ENCODE peak calls at places on chromosomes 1 and 21, in eight cellular contexts. W is RCC 7860; V is astrocyte of the spinal cord; Z is cardiac fibroblast; O is activated effector memory CD4-positive, alpha-beta T cell treated with Interleukin-2 at 50 U/mL for 16 hours; C is HS-27A; K is occipital lobe; R is GM04504. Q is an unnamed sample.

GRCh38 chr1:20080441-20081330 is 10.7 kb downstream of the PLA2G5 start:
- DNase-seq in K (no peak), W (no peak), C (no peak), Z (no peak), V (no peak), R (no peak), O (no peak), Q (no peak)

GRCh38 chr1:9095818-9096217 is 26.4 kb upstream of the SLC2A5 start:
- DNase-seq in C (no peak), R (no peak), V (no peak), W (no peak), O (no peak), Z (no peak), K (no peak), Q (no peak)

GRCh38 chr1:17648457-17649145 is 106.5 kb upstream of the ACTL8 start:
- DNase-seq in C (no peak), O (no peak), Z (no peak), R (no peak), V (peak), K (no peak), W (no peak), Q (no peak)

GRCh38 chr1:84825161-84825560 is 67.8 kb downstream of the LPAR3 start:
- DNase-seq in R (no peak), C (no peak), K (no peak), O (no peak), Z (no peak), V (no peak), W (no peak), Q (no peak)

GRCh38 chr1:155858805-155859233 is 548 bp upstream of the SYT11 start:
- DNase-seq in C (no peak), V (no peak), K (no peak), Z (no peak), W (no peak), O (no peak), R (no peak), Q (peak)

GRCh38 chr1:68285046-68285445 is 52.7 kb upstream of the WLS start:
- DNase-seq in V (no peak), K (no peak), C (no peak), R (no peak), W (no peak), O (no peak), Z (no peak), Q (no peak)

GRCh38 chr1:228430243-228430642 is 13.6 kb upstream of the TRIM17 start:
- DNase-seq in O (no peak), C (no peak), K (no peak), V (no peak), Z (no peak), W (no peak), R (no peak), Q (no peak)

GRCh38 chr1:94974224-94974623 is 47.3 kb upstream of the CNN3 start:
- DNase-seq in C (peak), W (peak), K (no peak), R (no peak), V (peak), O (no peak), Z (peak), Q (peak)

GRCh38 chr1:65820983-65821382 is 28.3 kb downstream of the PDE4B start:
- DNase-seq in C (peak), Z (peak), W (peak), O (no peak), V (peak), K (no peak), R (peak), Q (peak)

GRCh38 chr21:44911384-44912157 is 9.1 kb downstream of the ITGB2 start:
- DNase-seq in V (no peak), W (peak), K (peak), Z (no peak), R (no peak), O (peak), C (no peak), Q (no peak)

GRCh38 chr1:232166942-232167341 is 463.0 kb downstream of the SIPA1L2 start:
- DNase-seq in R (no peak), O (no peak), V (no peak), Z (no peak), K (no peak), W (no peak), C (no peak), Q (no peak)

GRCh38 chr1:12561121-12561520 is 56.9 kb downstream of the DHRS3 start:
- DNase-seq in K (no peak), O (no peak), W (no peak), R (no peak), Z (no peak), V (no peak), C (no peak), Q (no peak)

GRCh38 chr21:34558166-34558565 is 46.2 kb upstream of the KCNE1 start:
- DNase-seq in K (no peak), R (no peak), V (no peak), W (no peak), C (no peak), O (no peak), Z (no peak), Q (no peak)

GRCh38 chr1:216898801-216899200 is 175.6 kb upstream of the ESRRG start:
- DNase-seq in C (no peak), V (no peak), W (no peak), O (no peak), R (no peak), K (no peak), Z (no peak), Q (no peak)

GRCh38 chr1:200035397-200035955 is 8.0 kb downstream of the NR5A2 start:
- DNase-seq in V (no peak), K (no peak), O (no peak), Z (no peak), R (no peak), C (no peak), W (no peak), Q (no peak)

GRCh38 chr1:232728507-232729263 is 76.5 kb upstream of the MAP10 start:
- DNase-seq in C (no peak), K (no peak), Z (peak), V (peak), O (no peak), R (peak), W (no peak), Q (peak)

GRCh38 chr1:201259476-201260235 is 23.6 kb upstream of the PKP1 start:
- DNase-seq in C (no peak), K (no peak), V (peak), Z (peak), W (no peak), O (no peak), R (no peak), Q (no peak)

GRCh38 chr1:232249335-232249734 is 380.6 kb downstream of the SIPA1L2 start:
- DNase-seq in R (no peak), O (no peak), Z (no peak), V (no peak), W (no peak), K (no peak), C (no peak), Q (peak)

GRCh38 chr1:99266731-99267130 is 2.4 kb downstream of the PLPPR4 start:
- DNase-seq in Z (peak), W (no peak), C (no peak), K (no peak), O (no peak), V (peak), R (peak), Q (peak)

GRCh38 chr1:201354901-201355295 is 22.6 kb downstream of the TNNT2 start:
- DNase-seq in R (no peak), O (no peak), K (no peak), Z (no peak), V (no peak), W (no peak), C (no peak), Q (no peak)

GRCh38 chr1:205326812-205327466 is 5.4 kb upstream of the NUAK2 start:
- DNase-seq in K (no peak), R (no peak), O (no peak), Z (no peak), C (no peak), W (no peak), V (no peak), Q (no peak)

GRCh38 chr1:235632538-235633219 is 16.9 kb downstream of the GNG4 start:
- DNase-seq in W (peak), K (no peak), R (peak), C (peak), V (peak), Z (peak), O (no peak), Q (peak)

GRCh38 chr1:55826413-55827080 is 611.4 kb upstream of the USP24 start:
- DNase-seq in O (no peak), K (no peak), R (peak), V (no peak), Z (peak), W (no peak), C (no peak), Q (no peak)

GRCh38 chr1:57272150-57272549 is 151.7 kb downstream of the DAB1 start:
- DNase-seq in W (no peak), K (peak), O (no peak), V (no peak), Z (no peak), R (no peak), C (no peak), Q (no peak)

GRCh38 chr1:100445565-100445964 is 92.4 kb upstream of the GPR88 start:
- DNase-seq in R (no peak), W (no peak), C (no peak), K (no peak), V (no peak), Z (no peak), O (no peak), Q (no peak)

GRCh38 chr1:111758373-111758772 is 2.7 kb downstream of the DDX20 start:
- DNase-seq in C (no peak), Z (no peak), K (no peak), O (no peak), R (no peak), W (no peak), V (no peak), Q (peak)

GRCh38 chr1:10785855-10786638 is 10.4 kb downstream of the CASZ1 start:
- DNase-seq in V (no peak), K (no peak), C (no peak), Z (no peak), R (no peak), O (no peak), W (no peak), Q (no peak)

GRCh38 chr1:209029737-209030136 is 553.8 kb upstream of the CAMK1G start:
- DNase-seq in Z (peak), O (no peak), R (no peak), K (no peak), C (no peak), W (no peak), V (no peak), Q (no peak)

GRCh38 chr21:35814858-35815619 is 245.3 kb downstream of the SETD4 start:
- DNase-seq in Z (no peak), W (no peak), O (no peak), V (no peak), C (no peak), R (no peak), K (no peak), Q (no peak)

GRCh38 chr1:53949023-53949611 is 3.0 kb downstream of the LRRC42 start:
- DNase-seq in K (no peak), R (no peak), O (no peak), V (peak), C (no peak), Z (peak), W (peak), Q (peak)

GRCh38 chr1:116284819-116285390 is 88.1 kb upstream of the ATP1A1 start:
- DNase-seq in K (no peak), O (no peak), W (no peak), V (no peak), C (no peak), Z (no peak), R (no peak), Q (no peak)

GRCh38 chr1:88936223-88936523 is 44.8 kb upstream of the GTF2B start:
- DNase-seq in K (no peak), V (no peak), W (no peak), R (no peak), O (no peak), C (no peak), Z (no peak), Q (no peak)

GRCh38 chr1:53605181-53605580 is 133.8 kb downstream of the GLIS1 start:
- DNase-seq in R (no peak), Z (no peak), W (no peak), O (no peak), K (no peak), V (no peak), C (no peak), Q (no peak)